ENCODE peak calls at places on chromosomes 1 and 21, in four cellular contexts. Z is brain microvascular endothelial cell, S is heart left ventricle, O is upper lobe of right lung. F is an unnamed sample. For H3K36me3, the result is how much of the 10 kb centered on the place peaks cover.

GRCh38 chr1:152141971-152142584 is 16.9 kb downstream of the RPTN start:
- DNase-seq in Z (peak), S (peak), O (no peak), F (peak)

GRCh38 chr1:16115468-16116363 is 40.2 kb downstream of the EPHA2 start:
- DNase-seq in Z (no peak), S (no peak), O (no peak), F (no peak)

GRCh38 chr1:101235696-101236545 is 898 bp upstream of the S1PR1 start:
- DNase-seq in Z (no peak), O (peak), S (peak), F (no peak)

GRCh38 chr1:7873801-7874795 is 21.2 kb upstream of the UTS2 start:
- DNase-seq in S (no peak), Z (no peak), O (no peak), F (no peak)

GRCh38 chr1:160061376-160062100 is 8.4 kb downstream of the KCNJ10 start:
- DNase-seq in O (peak), S (no peak), Z (no peak), F (no peak)

GRCh38 chr1:20829531-20829930 is 42.4 kb upstream of the HP1BP3 start:
- DNase-seq in O (no peak), Z (no peak), S (no peak), F (no peak)

GRCh38 chr1:215502081-215502480 is 65.0 kb upstream of the KCTD3 start:
- DNase-seq in S (no peak), Z (no peak), O (no peak), F (no peak)

GRCh38 chr1:51236548-51237312 is 657 bp downstream of the RNF11 start:
- DNase-seq in O (peak), S (peak), Z (peak), F (no peak)

GRCh38 chr21:26637346-26637745 is 64.3 kb upstream of the CYYR1 start:
- DNase-seq in Z (no peak), O (no peak), S (no peak), F (no peak)

GRCh38 chr1:59393211-59394180 is 96.6 kb downstream of the FGGY start:
- DNase-seq in S (peak), Z (peak), O (no peak), F (peak)

GRCh38 chr1:212722270-212722945 is 22.8 kb upstream of the BATF3 start:
- DNase-seq in Z (no peak), S (no peak), O (no peak), F (no peak)

GRCh38 chr1:205798577-205798976 is 14.4 kb downstream of the SLC41A1 start:
- DNase-seq in S (no peak), Z (no peak), O (no peak), F (no peak)

GRCh38 chr1:4734791-4735190 is 80.4 kb downstream of the AJAP1 start:
- DNase-seq in Z (no peak), S (no peak), O (no peak), F (no peak)

GRCh38 chr21:43209575-43210453 is 41.0 kb downstream of the CRYAA start:
- DNase-seq in O (peak), Z (peak), S (peak), F (no peak)

GRCh38 chr1:15785683-15786082 is 21.8 kb downstream of the UQCRHL start:
- DNase-seq in Z (no peak), S (no peak), O (no peak), F (no peak)

GRCh38 chr1:205976708-205977107 is 26.5 kb downstream of the RAB7B start:
- DNase-seq in S (peak), Z (peak), O (peak), F (no peak)

DNA sequence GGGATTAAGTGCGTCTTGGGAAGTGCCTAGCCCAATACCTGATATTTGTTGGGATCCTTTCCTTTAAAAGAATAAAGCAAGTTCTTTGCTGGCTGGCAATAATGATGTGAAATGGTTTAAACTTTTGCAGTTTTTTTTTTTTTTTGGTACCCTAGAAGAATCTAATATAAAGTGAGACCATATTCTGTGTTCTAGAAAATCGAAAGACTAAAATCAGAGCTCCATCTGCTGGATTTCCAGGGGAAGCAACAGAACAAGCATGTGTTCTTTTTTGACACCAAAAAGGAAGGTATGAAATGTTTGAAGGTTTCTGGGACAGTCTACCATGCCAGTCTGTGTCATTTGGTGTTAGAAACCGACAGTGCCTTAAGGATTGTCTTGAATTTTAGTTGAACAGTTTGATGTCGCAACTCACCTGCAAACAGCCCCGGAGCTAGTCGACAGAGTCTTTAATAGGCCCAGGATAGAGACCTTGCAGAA is 6.4 kb downstream of the UTP11 start:
- DNase-seq in O (no peak), Z (no peak), S (no peak), F (no peak)
- H3K36me3 ChIP-seq in O (half or more), Z (half or more), S (half or more), F (under half)

GRCh38 chr1:233905416-233906051 is 1.1 kb downstream of the SLC35F3 start:
- DNase-seq in O (no peak), Z (no peak), S (no peak), F (no peak)
- H3K4me3 ChIP-seq in O (no peak), Z (peak), S (no peak), F (peak)

GRCh38 chr1:52534928-52535764 is 17.7 kb downstream of the TUT4 start:
- DNase-seq in Z (no peak), S (no peak), O (no peak), F (no peak)
- H3K36me3 ChIP-seq in Z (under half), S (under half), O (under half), F (under half)

GRCh38 chr1:117732065-117732789 is 126.4 kb downstream of the TENT5C start:
- DNase-seq in O (no peak), Z (no peak), S (no peak), F (no peak)

GRCh38 chr1:117732956-117733355 is 127.1 kb downstream of the TENT5C start:
- DNase-seq in S (no peak), Z (no peak), O (no peak), F (no peak)

GRCh38 chr1:117734403-117734802 is 128.6 kb downstream of the TENT5C start:
- DNase-seq in S (no peak), Z (no peak), O (no peak), F (no peak)

GRCh38 chr1:117739516-117739915 is 133.7 kb downstream of the TENT5C start:
- DNase-seq in S (no peak), O (no peak), Z (no peak), F (no peak)

DNA sequence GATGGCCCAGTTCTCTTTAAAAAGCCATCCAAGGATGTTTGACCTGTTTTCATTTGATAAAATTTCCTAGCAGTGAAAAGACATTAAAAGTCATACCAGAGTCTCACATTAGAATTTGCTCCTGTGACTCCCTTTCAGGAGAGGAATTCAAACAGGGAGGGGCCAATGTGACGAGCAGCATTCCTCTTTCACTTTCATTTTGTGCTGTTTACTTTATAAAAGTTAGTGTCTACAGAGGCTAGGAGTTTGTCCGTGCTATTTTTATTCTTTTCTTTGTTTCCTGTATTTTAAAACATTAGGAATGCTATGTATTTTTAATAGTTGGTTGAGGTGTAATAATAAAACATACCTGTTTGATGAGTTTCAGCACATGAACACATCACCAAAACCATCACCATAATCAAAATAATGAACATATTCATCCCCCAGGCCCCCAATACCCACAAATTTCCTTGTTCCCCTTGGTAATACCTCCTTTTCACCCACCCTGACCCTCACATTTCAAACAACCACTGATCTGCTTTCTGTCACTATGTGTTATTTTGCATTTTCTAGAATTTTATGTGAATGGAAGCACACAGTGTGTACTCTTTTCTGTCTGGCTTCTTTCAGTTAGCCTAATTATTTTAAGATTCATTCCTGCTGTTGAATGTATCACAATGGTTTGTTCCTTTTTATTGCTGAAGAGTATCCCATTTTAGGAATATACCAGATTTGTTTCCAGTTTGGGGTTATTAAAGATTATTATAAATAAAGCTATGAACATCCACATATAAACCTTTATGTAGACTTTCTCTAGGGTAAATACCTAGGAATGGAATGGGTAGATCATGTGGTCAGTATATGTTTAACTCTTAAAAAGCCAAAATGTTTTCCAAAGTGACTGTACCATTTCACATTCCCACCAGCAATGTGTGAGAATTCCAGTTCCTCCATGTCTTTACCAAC is 129.5 kb downstream of the TENT5C start:
- DNase-seq in O (no peak), S (peak), Z (peak), F (peak)
- H3K4me3 ChIP-seq in O (peak), S (no peak), Z (peak), F (peak)

GRCh38 chr21:46557919-46558392 is 46.9 kb downstream of the S100B start:
- DNase-seq in Z (no peak), O (no peak), S (no peak), F (no peak)
- H3K36me3 ChIP-seq in Z (half or more), O (half or more), S (half or more), F (under half)

GRCh38 chr1:2545754-2546514 is 10.2 kb upstream of the TNFRSF14 start:
- DNase-seq in Z (peak), S (peak), O (peak), F (peak)
- H3K4me3 ChIP-seq in Z (peak), S (peak), O (peak), F (peak)

GRCh38 chr1:45604239-45604638 is 19.6 kb downstream of the CCDC17 start:
- DNase-seq in Z (no peak), S (no peak), O (no peak), F (no peak)
- H3K36me3 ChIP-seq in Z (under half), S (under half), O (under half), F (under half)

DNA sequence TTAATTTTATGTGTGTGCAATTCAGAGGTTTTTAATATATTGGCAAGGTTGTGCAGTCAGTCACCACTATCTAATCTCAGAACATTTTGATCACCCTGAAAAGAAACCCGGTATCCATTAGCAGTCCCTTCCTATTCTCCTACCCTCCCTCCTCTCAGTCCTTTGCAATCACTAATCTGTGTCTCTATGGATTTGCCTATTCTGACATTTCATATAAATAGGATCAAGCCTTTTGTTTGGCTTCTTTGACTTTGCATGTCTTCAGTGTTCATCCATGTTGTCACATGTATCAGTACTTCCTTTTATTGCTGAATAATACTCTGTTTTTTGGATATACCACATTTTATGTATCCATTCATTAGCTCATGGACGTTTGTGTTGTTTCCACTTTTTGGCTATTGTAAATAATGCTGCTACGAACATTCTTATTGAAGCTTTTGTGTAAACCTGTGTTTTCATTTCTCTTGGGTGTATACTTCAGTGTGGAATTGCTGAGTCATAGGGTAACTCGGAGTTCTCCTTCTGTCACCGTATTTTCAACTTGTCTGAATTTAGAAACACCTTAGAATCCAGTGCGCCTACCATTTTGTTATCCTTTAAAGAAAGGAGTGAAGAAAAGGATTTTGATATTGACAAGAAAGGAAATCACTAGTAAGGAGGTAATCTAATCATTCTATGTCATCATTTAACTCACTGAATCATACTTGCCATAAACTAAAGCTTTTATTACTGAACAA is 3.4 kb downstream of the CEP85 start:
- DNase-seq in O (no peak), Z (no peak), S (no peak), F (no peak)
- H3K4me3 ChIP-seq in O (no peak), Z (no peak), S (no peak), F (no peak)

DNA sequence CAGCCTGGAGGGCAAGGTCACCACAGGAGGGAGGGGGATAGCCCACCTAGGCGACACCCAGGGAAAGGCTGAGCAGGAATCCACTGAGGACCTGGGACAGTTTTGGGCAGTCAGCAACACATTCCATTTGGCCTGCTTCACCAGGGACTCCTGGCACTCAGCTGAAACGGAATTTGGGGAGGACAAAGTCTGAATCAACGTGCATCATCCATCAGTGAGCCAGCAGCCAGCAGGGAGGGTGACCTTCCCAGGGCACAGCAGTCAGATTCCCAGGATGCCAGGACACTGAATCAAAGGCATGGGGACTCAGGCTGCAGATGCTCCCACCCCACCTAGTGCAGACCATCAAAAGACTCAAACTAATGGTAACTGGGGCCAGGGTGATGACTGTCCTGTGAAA is 4.6 kb downstream of the SH3BP5L start:
- DNase-seq in S (no peak), O (no peak), Z (peak), F (peak)
- H3K36me3 ChIP-seq in S (under half), O (under half), Z (under half), F (under half)

DNA sequence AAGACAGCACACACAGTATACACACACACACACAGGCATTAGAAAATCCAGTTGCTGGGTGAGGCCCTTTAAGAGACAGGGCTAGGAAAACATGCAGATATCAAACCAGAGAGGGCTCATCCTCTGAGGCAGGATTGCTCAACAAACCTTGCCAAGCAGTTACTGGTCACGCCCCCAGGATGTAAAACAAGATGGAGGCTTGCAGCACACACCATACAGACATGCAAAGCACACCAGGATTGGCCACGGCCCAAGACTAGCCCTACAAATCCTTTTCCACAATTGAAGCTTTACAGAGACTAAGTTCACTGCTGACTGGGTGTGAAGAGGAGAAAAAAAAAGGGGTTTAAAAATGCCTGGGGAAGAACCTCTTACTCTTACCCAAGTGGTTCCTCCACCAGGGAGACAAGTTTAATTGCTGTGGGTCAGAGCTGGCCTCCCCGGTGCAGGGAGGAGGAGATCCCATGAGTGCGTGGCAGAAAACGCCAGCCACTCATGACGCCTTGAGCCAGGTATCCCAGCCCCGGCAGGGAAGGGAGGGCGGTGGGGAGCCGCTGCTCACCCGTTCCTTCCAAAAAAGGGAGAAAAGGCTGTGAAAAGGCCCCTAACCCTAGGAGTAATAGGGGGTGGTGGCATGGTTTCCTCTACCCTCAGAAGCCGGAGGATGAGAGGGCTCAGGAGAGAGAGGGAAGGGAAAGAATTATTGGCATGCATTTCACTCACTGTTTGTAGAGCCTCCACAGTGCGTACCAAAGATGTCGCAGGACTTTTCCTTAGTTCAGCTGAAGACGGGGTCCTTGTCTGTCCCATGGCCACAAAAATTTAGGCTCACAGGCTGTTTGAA is 594.6 kb upstream of the ZP4 start:
- DNase-seq in S (no peak), Z (peak), O (no peak), F (peak)
- H3K4me3 ChIP-seq in S (no peak), Z (peak), O (peak), F (peak)

F was measured in kidney epithelial cell.